ENCODE peak calls at places on chromosomes 12 and 14, in five cellular contexts. N is pons; M is activated naive CD8-positive, alpha-beta T cell treated with anti-CD3 and anti-CD28 coated beads for 36 hours; K is effector CD4-positive, alpha-beta T cell; J is NCI-H510A treated with DMSO at 0.1 percent for 48 hours. V is an unnamed sample.

GRCh38 chr14:52987042-52987441 is 36.2 kb upstream of the FERMT2 start:
- DNase-seq in N (no peak), M (no peak), K (no peak), J (no peak), V (no peak)

GRCh38 chr12:101230547-101230946 is 20.5 kb upstream of the SLC5A8 start:
- DNase-seq in N (no peak), M (no peak), K (no peak), J (no peak), V (no peak)

GRCh38 chr12:101884174-101884573 is 6.8 kb downstream of the DRAM1 start:
- DNase-seq in N (no peak), M (no peak), K (no peak), J (no peak), V (no peak)

GRCh38 chr14:74437654-74438053 is 11.6 kb upstream of the SYNDIG1L start:
- DNase-seq in N (no peak), M (no peak), K (no peak), J (no peak), V (no peak)

GRCh38 chr12:132356686-132357622 is 27.6 kb upstream of the GALNT9 start:
- DNase-seq in N (no peak), M (peak; percentile 11), K (no peak), J (no peak), V (no peak)

GRCh38 chr12:87953257-87953860 is 75.8 kb downstream of the C12orf50 start:
- DNase-seq in N (peak; percentile 63), M (no peak), K (no peak), J (peak; percentile 70), V (no peak)

GRCh38 chr14:40129162-40129561 is 696.9 kb upstream of the FBXO33 start:
- DNase-seq in N (no peak), M (no peak), K (no peak), J (no peak), V (no peak)

GRCh38 chr12:47221256-47222023 is 141.7 kb upstream of the AMIGO2 start:
- DNase-seq in N (no peak), M (no peak), K (no peak), J (no peak), V (no peak)

GRCh38 chr14:60092516-60092915 is 793 bp downstream of the PCNX4 start:
- DNase-seq in N (peak; percentile 60), M (peak; percentile 13), K (no peak), J (peak; percentile 57), V (peak; percentile 67)

GRCh38 chr14:58865520-58866281 is 227.9 kb downstream of the DACT1 start:
- DNase-seq in N (peak; percentile 6), M (no peak), K (no peak), J (no peak), V (no peak)